ENCODE peak calls at places on chromosomes 5 and 9, in eight cellular contexts. W is GM23248, P is OCI-LY7, V is MM.1S, N is hepatocyte, G is neural progenitor cell, B is SK-N-SH, C is HCT116. X is an unnamed sample.

GRCh38 chr5:13133951-13134350 is 810.5 kb downstream of the DNAH5 start:
- DNase-seq in B (no peak), V (no peak), C (no peak), G (no peak), W (no peak), N (no peak), P (no peak), X (no peak)

GRCh38 chr5:61286446-61287132 is 45.5 kb upstream of the ZSWIM6 start:
- DNase-seq in B (no peak), C (no peak), V (no peak), P (no peak), W (peak; percentile 90), N (no peak), G (no peak), X (no peak)

GRCh38 chr5:18967637-18968036 is 1020.4 kb downstream of the CDH18 start:
- DNase-seq in B (no peak), P (no peak), G (no peak), W (no peak), N (no peak), C (no peak), V (no peak), X (peak; percentile 56)

GRCh38 chr5:96081276-96081858 is 119.7 kb upstream of the ELL2 start:
- DNase-seq in G (no peak), W (no peak), V (no peak), N (no peak), P (no peak), C (no peak), B (no peak), X (no peak)

GRCh38 chr5:40646286-40646685 is 33.4 kb upstream of the PTGER4 start:
- DNase-seq in G (no peak), W (no peak), B (no peak), N (no peak), V (no peak), C (no peak), P (no peak), X (peak; percentile 33)

GRCh38 chr9:85899388-85899787 is 41.6 kb upstream of the NAA35 start:
- DNase-seq in C (no peak), B (no peak), V (no peak), G (no peak), P (no peak), N (no peak), W (no peak), X (no peak)

GRCh38 chr9:21974542-21975409 is 19.4 kb downstream of the CDKN2A start:
- DNase-seq in W (peak; percentile 78), N (peak; percentile 50), G (peak; percentile 88), P (no peak), V (no peak), B (peak; percentile 79), C (peak; percentile 29), X (no peak)

GRCh38 chr9:22512495-22512894 is 65.9 kb downstream of the DMRTA1 start:
- DNase-seq in V (peak; percentile 36), W (no peak), C (no peak), P (peak; percentile 95), G (no peak), N (no peak), B (no peak), X (no peak)

GRCh38 chr9:87112656-87113055 is 165.3 kb upstream of the GAS1 start:
- DNase-seq in W (peak; percentile 73), P (no peak), B (no peak), N (no peak), V (no peak), C (no peak), G (no peak), X (no peak)

GRCh38 chr5:170846416-170846815 is 15.4 kb upstream of the RANBP17 start:
- DNase-seq in N (no peak), G (no peak), C (no peak), W (no peak), B (no peak), V (peak; percentile 45), P (no peak), X (no peak)

GRCh38 chr9:113261917-113262671 is 13.3 kb downstream of the CDC26 start:
- DNase-seq in B (no peak), W (no peak), G (no peak), C (no peak), P (no peak), N (no peak), V (no peak), X (no peak)

GRCh38 chr5:14199902-14200301 is 56.8 kb downstream of the TRIO start:
- DNase-seq in G (no peak), N (no peak), B (no peak), P (no peak), W (peak; percentile 76), V (no peak), C (no peak), X (no peak)

GRCh38 chr5:14200312-14200990 is 57.3 kb downstream of the TRIO start:
- DNase-seq in V (no peak), B (no peak), P (no peak), W (no peak), C (no peak), G (no peak), N (no peak), X (no peak)

GRCh38 chr5:14193496-14193895 is 50.4 kb downstream of the TRIO start:
- DNase-seq in B (no peak), C (no peak), G (no peak), P (no peak), N (no peak), W (no peak), V (no peak), X (no peak)

GRCh38 chr5:14195588-14195987 is 52.4 kb downstream of the TRIO start:
- DNase-seq in G (no peak), V (no peak), W (no peak), B (no peak), C (no peak), P (no peak), N (no peak), X (no peak)

DNA sequence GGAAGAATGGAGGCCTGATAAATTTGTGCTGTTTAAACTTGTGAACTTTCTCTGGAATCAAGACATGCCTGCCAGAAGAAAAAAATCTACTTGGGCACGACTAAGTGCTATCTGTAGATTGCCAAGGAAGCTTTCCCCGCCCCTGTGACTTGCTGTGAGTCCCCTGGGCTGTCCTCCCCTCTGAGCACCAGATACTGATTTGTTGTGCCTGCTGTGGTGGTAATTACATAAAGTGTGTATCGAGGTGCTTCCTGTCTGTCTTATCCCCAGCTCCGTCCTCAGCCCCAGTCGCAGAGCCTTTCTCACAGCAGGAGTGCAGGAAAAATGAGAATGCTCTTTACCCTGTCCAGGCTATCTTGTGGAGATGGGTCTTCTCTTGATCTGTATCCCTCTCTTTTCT is 53.9 kb downstream of the TRIO start:
- DNase-seq in B (no peak), C (no peak), W (no peak), G (no peak), V (no peak), P (no peak), N (no peak), X (no peak)
- H4K20me1 ChIP-seq in B (peaks cover 65% of the 10 kb centered on the region), C (peaks cover 4% of the 10 kb centered on the region), W (no peaks in the 10 kb centered on the region), G (peaks cover 97% of the 10 kb centered on the region), V (no peaks in the 10 kb centered on the region), P (no peaks in the 10 kb centered on the region), N (peaks cover 28% of the 10 kb centered on the region), X (peaks cover 19% of the 10 kb centered on the region)

GRCh38 chr9:95003694-95004451 is 277.4 kb downstream of the AOPEP start:
- DNase-seq in W (peak; percentile 83), C (no peak), V (peak; percentile 62), G (peak; percentile 66), B (peak; percentile 80), N (peak; percentile 76), P (no peak), X (peak; percentile 51)

GRCh38 chr9:95005276-95006141 is 279.0 kb downstream of the AOPEP start:
- DNase-seq in B (no peak), C (no peak), V (no peak), G (peak; percentile 28), N (no peak), W (peak; percentile 43), P (no peak), X (peak; percentile 4)

GRCh38 chr9:95007470-95007869 is 281.0 kb downstream of the AOPEP start:
- DNase-seq in B (no peak), G (no peak), V (no peak), W (peak; percentile 66), P (no peak), C (no peak), N (no peak), X (no peak)

GRCh38 chr9:95001720-95002119 is 275.2 kb downstream of the AOPEP start:
- DNase-seq in B (no peak), P (no peak), C (no peak), N (no peak), G (no peak), W (no peak), V (no peak), X (no peak)

GRCh38 chr9:95004452-95005275 is 278.2 kb downstream of the AOPEP start:
- DNase-seq in W (peak; percentile 83), C (no peak), V (peak; percentile 59), G (peak; percentile 78), B (peak; percentile 87), P (no peak), N (peak; percentile 87), X (peak; percentile 36)
- TF ChIP-seq EZH2phosphoT487 in W (no peak), C (no peak), V (no peak), G (no peak), B (no peak), P (no peak), N (no peak), X (no peak)

GRCh38 chr5:179113143-179113530 is 53.0 kb downstream of the ZNF354C start:
- DNase-seq in W (no peak), G (no peak), B (no peak), V (no peak), P (no peak), C (no peak), N (no peak), X (no peak)

GRCh38 chr5:179113945-179114641 is 53.9 kb downstream of the ZNF354C start:
- DNase-seq in G (no peak), N (no peak), P (no peak), B (no peak), C (no peak), V (no peak), W (no peak), X (no peak)

GRCh38 chr5:179115845-179116524 is 55.8 kb downstream of the ZNF354C start:
- DNase-seq in P (no peak), B (no peak), G (no peak), N (no peak), C (no peak), V (no peak), W (no peak), X (no peak)

GRCh38 chr5:179115307-179115706 is 55.1 kb downstream of the ZNF354C start:
- DNase-seq in W (no peak), P (no peak), V (no peak), N (no peak), G (no peak), C (no peak), B (no peak), X (no peak)

GRCh38 chr5:179114756-179115155 is 54.6 kb downstream of the ZNF354C start:
- DNase-seq in V (no peak), G (no peak), W (no peak), N (no peak), B (no peak), C (no peak), P (no peak), X (no peak)
- H3K9me3 ChIP-seq in V (no peaks in the 10 kb centered on the region), G (no peaks in the 10 kb centered on the region), W (no peaks in the 10 kb centered on the region), N (no peaks in the 10 kb centered on the region), B (no peaks in the 10 kb centered on the region), C (no peaks in the 10 kb centered on the region), P (no peaks in the 10 kb centered on the region), X (no peaks in the 10 kb centered on the region)

DNA sequence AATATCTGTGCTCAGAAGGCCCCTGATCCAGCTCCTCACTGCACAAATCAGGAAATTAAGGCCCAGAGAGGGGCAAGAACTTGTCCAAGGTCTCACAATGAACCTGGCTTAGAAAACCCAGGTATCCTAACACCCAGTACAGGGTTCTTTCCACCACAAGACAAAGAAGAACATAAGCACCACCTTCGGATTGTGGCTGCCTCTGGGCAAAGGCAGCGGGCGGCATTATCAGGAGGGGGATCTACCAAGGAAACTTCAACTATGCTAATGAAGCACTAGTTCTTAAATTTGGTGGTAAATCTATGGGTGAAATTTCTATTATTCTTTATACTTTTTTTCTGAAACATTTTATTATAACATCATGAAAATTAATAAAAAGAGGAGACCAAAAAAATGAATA is 17.9 kb downstream of the ANXA6 start:
- DNase-seq in G (no peak), W (no peak), C (no peak), P (no peak), B (no peak), N (no peak), V (no peak), X (no peak)
- H4K20me1 ChIP-seq in G (peaks cover 14% of the 10 kb centered on the region), W (peaks cover 5% of the 10 kb centered on the region), C (no peaks in the 10 kb centered on the region), P (no peaks in the 10 kb centered on the region), B (no peaks in the 10 kb centered on the region), N (peaks cover 13% of the 10 kb centered on the region), V (no peaks in the 10 kb centered on the region), X (no peaks in the 10 kb centered on the region)